ENCODE peak calls at places on chromosomes 3 and 15, in ten cellular contexts. N is left ventricle myocardium inferior, I is DND-41, K is heart right ventricle, T is PC-3, Q is fibroblast of pulmonary artery, D is AG09309, F is RWPE2, U is psoas muscle, Z is hepatocyte. H is an unnamed sample.

GRCh38 chr3:13022348-13023250 is 50.6 kb downstream of the IQSEC1 start:
- DNase-seq in N (peak), I (peak), K (peak), T (peak), Q (peak), D (peak), F (no peak), U (peak), Z (peak), H (peak)

GRCh38 chr3:182980204-182981037 is at the start of gene DCUN1D1:
- DNase-seq in N (peak), I (peak), K (peak), T (peak), Q (peak), D (no peak), F (peak), U (peak), Z (peak), H (peak)

GRCh38 chr15:47504624-47505256 is 212.6 kb upstream of the SEMA6D start:
- DNase-seq in N (no peak), I (no peak), K (no peak), T (no peak), Q (no peak), D (no peak), F (no peak), U (no peak), Z (no peak), H (no peak)

GRCh38 chr3:118991775-118992174 is 42.9 kb downstream of the IGSF11 start:
- DNase-seq in N (no peak), I (no peak), K (no peak), T (no peak), Q (no peak), D (no peak), F (no peak), U (no peak), Z (no peak), H (no peak)

GRCh38 chr3:8962226-8962861 is 928 bp downstream of the RAD18 start:
- DNase-seq in N (no peak), I (no peak), K (no peak), T (peak), Q (peak), D (no peak), F (no peak), U (no peak), Z (no peak), H (no peak)

GRCh38 chr3:135891121-135891520 is 74.4 kb upstream of the PPP2R3A start:
- DNase-seq in N (no peak), I (no peak), K (no peak), T (peak), Q (no peak), D (no peak), F (no peak), U (no peak), Z (no peak), H (no peak)

GRCh38 chr15:80679167-80679804 is 15.8 kb upstream of the ABHD17C start:
- DNase-seq in N (no peak), I (no peak), K (no peak), T (peak), Q (no peak), D (no peak), F (no peak), U (no peak), Z (peak), H (no peak)

GRCh38 chr3:28726840-28727239 is 378.2 kb upstream of the AZI2 start:
- DNase-seq in N (peak), I (peak), K (peak), T (peak), Q (peak), D (no peak), F (no peak), U (peak), Z (peak), H (no peak)

GRCh38 chr15:78162038-78162437 is 12.9 kb downstream of the IDH3A start:
- DNase-seq in N (no peak), I (peak), K (no peak), T (no peak), Q (no peak), D (no peak), F (no peak), U (no peak), Z (no peak), H (no peak)

GRCh38 chr15:94722025-94722636 is 490.8 kb downstream of the MCTP2 start:
- DNase-seq in N (no peak), I (no peak), K (no peak), T (peak), Q (no peak), D (no peak), F (no peak), U (no peak), Z (no peak), H (no peak)

GRCh38 chr3:172201136-172201989 is 162.0 kb downstream of the FNDC3B start:
- DNase-seq in N (peak), I (no peak), K (peak), T (no peak), Q (peak), D (peak), F (no peak), U (peak), Z (peak), H (peak)

GRCh38 chr15:34116620-34117019 is 14.7 kb downstream of the PGBD4 start:
- DNase-seq in N (no peak), I (no peak), K (no peak), T (no peak), Q (no peak), D (no peak), F (no peak), U (no peak), Z (no peak), H (no peak)

GRCh38 chr15:85805392-85805791 is 10.7 kb upstream of the KLHL25 start:
- DNase-seq in N (no peak), I (no peak), K (no peak), T (no peak), Q (no peak), D (no peak), F (no peak), U (no peak), Z (no peak), H (no peak)

GRCh38 chr3:112472676-112473075 is 26.6 kb downstream of the BTLA start:
- DNase-seq in N (no peak), I (peak), K (no peak), T (no peak), Q (no peak), D (no peak), F (no peak), U (no peak), Z (no peak), H (no peak)

GRCh38 chr3:35772364-35773009 is 133.2 kb downstream of the ARPP21 start:
- DNase-seq in N (no peak), I (no peak), K (no peak), T (peak), Q (peak), D (no peak), F (no peak), U (peak), Z (no peak), H (no peak)

GRCh38 chr15:90851945-90852344 is 16.4 kb upstream of the FURIN start:
- DNase-seq in N (no peak), I (no peak), K (no peak), T (peak), Q (no peak), D (no peak), F (no peak), U (no peak), Z (no peak), H (no peak)

GRCh38 chr3:194768586-194768985 is 82.9 kb downstream of the FAM43A start:
- DNase-seq in N (no peak), I (no peak), K (no peak), T (no peak), Q (no peak), D (no peak), F (no peak), U (no peak), Z (no peak), H (no peak)

GRCh38 chr3:38588276-38588971 is 61.1 kb downstream of the SCN5A start:
- DNase-seq in N (peak), I (no peak), K (peak), T (no peak), Q (no peak), D (no peak), F (peak), U (no peak), Z (no peak), H (no peak)

GRCh38 chr15:87416591-87417257 is 839.8 kb downstream of the NTRK3 start:
- DNase-seq in N (no peak), I (no peak), K (no peak), T (no peak), Q (no peak), D (no peak), F (no peak), U (no peak), Z (no peak), H (no peak)

GRCh38 chr15:51861557-51862350 is 32.3 kb downstream of the TMOD3 start:
- DNase-seq in N (no peak), I (peak), K (no peak), T (peak), Q (no peak), D (no peak), F (no peak), U (no peak), Z (no peak), H (no peak)

GRCh38 chr3:67640023-67640660 is 14.3 kb downstream of the SUCLG2 start:
- DNase-seq in N (no peak), I (no peak), K (no peak), T (no peak), Q (no peak), D (no peak), F (no peak), U (no peak), Z (no peak), H (no peak)

GRCh38 chr3:72380193-72380592 is 468.1 kb downstream of the SHQ1 start:
- DNase-seq in N (no peak), I (no peak), K (no peak), T (peak), Q (peak), D (no peak), F (no peak), U (no peak), Z (no peak), H (no peak)

GRCh38 chr3:46965151-46965550 is 11.4 kb downstream of the CCDC12 start:
- DNase-seq in N (no peak), I (no peak), K (no peak), T (peak), Q (no peak), D (no peak), F (no peak), U (no peak), Z (no peak), H (no peak)

GRCh38 chr3:161890147-161890625 is 393.6 kb downstream of the OTOL1 start:
- DNase-seq in N (no peak), I (peak), K (no peak), T (peak), Q (peak), D (peak), F (peak), U (no peak), Z (peak), H (peak)

GRCh38 chr3:8001712-8002111 is 499.9 kb upstream of the LMCD1 start:
- DNase-seq in N (peak), I (no peak), K (peak), T (no peak), Q (no peak), D (no peak), F (no peak), U (no peak), Z (no peak), H (no peak)

GRCh38 chr15:63797103-63797502 is 36.6 kb downstream of the HERC1 start:
- DNase-seq in N (no peak), I (no peak), K (no peak), T (no peak), Q (no peak), D (no peak), F (no peak), U (no peak), Z (no peak), H (no peak)

GRCh38 chr3:127254730-127255129 is 33.1 kb downstream of the PRR20G start:
- DNase-seq in N (no peak), I (no peak), K (no peak), T (peak), Q (peak), D (no peak), F (no peak), U (no peak), Z (no peak), H (no peak)

GRCh38 chr15:99343836-99344551 is 92.7 kb downstream of the LRRC28 start:
- DNase-seq in N (peak), I (no peak), K (peak), T (no peak), Q (peak), D (no peak), F (no peak), U (peak), Z (no peak), H (no peak)
- TF ChIP-seq CTCF in N (peak), I (peak), K (peak), T (peak), Q (peak), D (no peak), F (peak), U (peak), Z (peak), H (no peak)

GRCh38 chr3:120908803-120909601 is 997 bp downstream of the STXBP5L start:
- DNase-seq in N (no peak), I (no peak), K (no peak), T (no peak), Q (no peak), D (no peak), F (no peak), U (peak), Z (no peak), H (no peak)
- H3K4me3 ChIP-seq in N (peak), I (no peak), K (no peak), T (peak), Q (peak), D (peak), F (no peak), U (peak), Z (peak), H (peak)

GRCh38 chr15:38873151-38873550 is 308.5 kb upstream of the RASGRP1 start:
- DNase-seq in N (no peak), I (no peak), K (no peak), T (peak), Q (no peak), D (no peak), F (no peak), U (no peak), Z (no peak), H (no peak)
- TF ChIP-seq CTCF in N (no peak), I (no peak), K (no peak), T (no peak), Q (peak), D (no peak), F (no peak), U (no peak), Z (no peak), H (no peak)

DNA sequence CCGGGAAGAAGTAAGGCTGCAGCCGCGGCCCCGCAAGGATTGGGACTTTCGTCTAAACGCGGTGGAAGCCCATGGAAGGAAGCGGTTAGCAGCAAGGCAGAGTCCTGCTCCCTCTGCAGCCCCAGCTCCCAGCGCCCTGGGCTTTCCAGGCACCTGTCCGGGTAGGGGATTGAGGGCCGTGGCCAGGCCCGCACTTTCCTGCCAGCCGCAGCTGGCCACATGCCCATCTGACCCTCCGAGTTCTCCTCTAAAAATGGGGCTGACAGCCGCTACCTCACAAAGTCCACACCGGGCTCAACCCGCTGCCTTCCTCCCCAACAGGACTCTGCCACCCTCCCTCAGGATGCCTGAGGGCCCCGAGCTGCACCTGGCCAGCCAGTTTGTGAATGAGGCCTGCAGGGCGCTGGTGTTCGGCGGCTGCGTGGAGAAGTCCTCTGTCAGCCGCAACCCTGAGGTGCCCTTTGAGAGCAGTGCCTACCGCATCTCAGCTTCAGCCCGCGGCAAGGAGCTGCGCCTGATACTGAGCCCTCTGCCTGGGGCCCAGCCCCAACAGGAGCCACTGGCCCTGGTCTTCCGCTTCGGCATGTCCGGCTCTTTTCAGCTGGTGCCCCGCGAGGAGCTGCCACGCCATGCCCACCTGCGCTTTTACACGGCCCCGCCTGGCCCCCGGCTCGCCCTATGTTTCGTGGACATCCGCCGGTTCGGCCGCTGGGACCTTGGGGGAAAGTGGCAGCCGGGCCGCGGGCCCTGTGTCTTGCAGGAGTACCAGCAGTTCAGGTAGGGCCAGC is 1.9 kb downstream of the NEIL1 start:
- DNase-seq in N (no peak), I (no peak), K (no peak), T (no peak), Q (no peak), D (no peak), F (no peak), U (no peak), Z (peak), H (no peak)
- H3K4me3 ChIP-seq in N (peak), I (peak), K (peak), T (peak), Q (peak), D (peak), F (peak), U (peak), Z (peak), H (peak)

GRCh38 chr15:37122703-37123102 is 22.4 kb upstream of the MEIS2 start:
- DNase-seq in N (no peak), I (no peak), K (no peak), T (no peak), Q (peak), D (no peak), F (no peak), U (no peak), Z (no peak), H (no peak)

GRCh38 chr15:37121492-37121891 is 21.1 kb upstream of the MEIS2 start:
- DNase-seq in N (no peak), I (no peak), K (no peak), T (no peak), Q (no peak), D (no peak), F (no peak), U (no peak), Z (no peak), H (no peak)

GRCh38 chr15:37125143-37125542 is 24.8 kb upstream of the MEIS2 start:
- DNase-seq in N (no peak), I (no peak), K (no peak), T (peak), Q (peak), D (no peak), F (no peak), U (no peak), Z (no peak), H (no peak)

GRCh38 chr15:37124330-37124729 is 24.0 kb upstream of the MEIS2 start:
- DNase-seq in N (no peak), I (no peak), K (no peak), T (no peak), Q (no peak), D (no peak), F (no peak), U (no peak), Z (no peak), H (no peak)
- TF ChIP-seq CTCF in N (no peak), I (no peak), K (no peak), T (no peak), Q (no peak), D (no peak), F (no peak), U (no peak), Z (no peak), H (no peak)

GRCh38 chr15:57298843-57299550 is 77.3 kb upstream of the CGNL1 start:
- DNase-seq in N (no peak), I (no peak), K (no peak), T (no peak), Q (no peak), D (no peak), F (peak), U (no peak), Z (no peak), H (no peak)

GRCh38 chr15:57306305-57306943 is 69.9 kb upstream of the CGNL1 start:
- DNase-seq in N (peak), I (peak), K (peak), T (peak), Q (peak), D (no peak), F (peak), U (peak), Z (peak), H (no peak)

GRCh38 chr15:57301307-57301706 is 75.0 kb upstream of the CGNL1 start:
- DNase-seq in N (no peak), I (no peak), K (no peak), T (no peak), Q (no peak), D (no peak), F (peak), U (no peak), Z (no peak), H (no peak)

GRCh38 chr15:57305009-57305408 is 71.3 kb upstream of the CGNL1 start:
- DNase-seq in N (no peak), I (no peak), K (no peak), T (no peak), Q (no peak), D (no peak), F (peak), U (no peak), Z (no peak), H (no peak)

GRCh38 chr15:57302640-57303257 is 73.6 kb upstream of the CGNL1 start:
- DNase-seq in N (no peak), I (no peak), K (no peak), T (no peak), Q (no peak), D (no peak), F (peak), U (no peak), Z (no peak), H (no peak)
- H3K4me3 ChIP-seq in N (no peak), I (no peak), K (no peak), T (no peak), Q (no peak), D (no peak), F (no peak), U (no peak), Z (no peak), H (no peak)

GRCh38 chr3:42556089-42556632 is 25.6 kb downstream of the SEC22C start:
- DNase-seq in N (no peak), I (peak), K (no peak), T (peak), Q (no peak), D (no peak), F (no peak), U (no peak), Z (no peak), H (no peak)

GRCh38 chr3:42562047-42562907 is 19.5 kb downstream of the SEC22C start:
- DNase-seq in N (no peak), I (no peak), K (no peak), T (no peak), Q (no peak), D (no peak), F (no peak), U (no peak), Z (no peak), H (no peak)

GRCh38 chr3:42552830-42553229 is 28.9 kb downstream of the SEC22C start:
- DNase-seq in N (no peak), I (no peak), K (no peak), T (no peak), Q (no peak), D (no peak), F (no peak), U (no peak), Z (no peak), H (no peak)

GRCh38 chr3:42557849-42558248 is 23.9 kb downstream of the SEC22C start:
- DNase-seq in N (no peak), I (no peak), K (no peak), T (peak), Q (no peak), D (no peak), F (no peak), U (no peak), Z (no peak), H (no peak)
- TF ChIP-seq CTCF in N (peak), I (peak), K (peak), T (peak), Q (no peak), D (no peak), F (peak), U (no peak), Z (no peak), H (no peak)

H was measured in BJ.